ENCODE peak calls at places on chromosomes 7 and 10, in seven cellular contexts. V is lower lobe of right lung, N is uterus, W is dorsolateral prefrontal cortex, X is AG04450, Y is HFF-Myc, P is spleen. A is an unnamed sample.

GRCh38 chr7:158734861-158735260 is 30.3 kb upstream of the NCAPG2 start:
- DNase-seq in N (no peak), X (no peak), V (no peak), W (no peak), P (no peak), Y (no peak), A (no peak)

GRCh38 chr7:157389951-157390730 is 53.3 kb downstream of the DNAJB6 start:
- DNase-seq in X (no peak), Y (no peak), V (peak), N (no peak), P (peak), W (no peak), A (no peak)

GRCh38 chr7:828793-829561 is 3.3 kb upstream of the SUN1 start:
- DNase-seq in W (no peak), Y (no peak), V (no peak), N (no peak), X (no peak), P (no peak), A (no peak)

GRCh38 chr7:49791089-49791741 is 17.8 kb downstream of the VWC2 start:
- DNase-seq in N (no peak), P (no peak), Y (no peak), V (no peak), W (no peak), X (no peak), A (no peak)

GRCh38 chr7:129845178-129845971 is 107.4 kb downstream of the UBE2H start:
- DNase-seq in V (no peak), Y (peak), N (no peak), P (no peak), X (no peak), W (no peak), A (no peak)

GRCh38 chr7:1663857-1664651 is 6.0 kb upstream of the ELFN1 start:
- DNase-seq in X (no peak), W (peak), P (peak), V (peak), Y (no peak), N (peak), A (no peak)

GRCh38 chr10:60425392-60426110 is 35.9 kb upstream of the ANK3 start:
- DNase-seq in W (no peak), X (no peak), P (no peak), V (no peak), Y (no peak), N (no peak), A (no peak)

GRCh38 chr7:291302-292092 is 1.5 kb downstream of the FOXL3 start:
- DNase-seq in X (no peak), Y (no peak), V (peak), W (no peak), N (no peak), P (peak), A (peak)

GRCh38 chr7:131486346-131486745 is 70.1 kb downstream of the PODXL start:
- DNase-seq in X (no peak), Y (no peak), N (no peak), W (no peak), P (no peak), V (no peak), A (no peak)

GRCh38 chr10:29344073-29344820 is 55.4 kb downstream of the LYZL1 start:
- DNase-seq in Y (no peak), P (no peak), V (no peak), X (no peak), N (no peak), W (no peak), A (no peak)

GRCh38 chr10:27330074-27330473 is 89.5 kb upstream of the ACBD5 start:
- DNase-seq in Y (no peak), W (no peak), N (no peak), P (no peak), V (no peak), X (no peak), A (no peak)

GRCh38 chr7:132386249-132386681 is 190.0 kb downstream of the PLXNA4 start:
- DNase-seq in V (peak), P (peak), N (peak), W (no peak), Y (no peak), X (no peak), A (no peak)

GRCh38 chr10:112953760-112954159 is 3.7 kb downstream of the TCF7L2 start:
- DNase-seq in N (no peak), X (no peak), P (no peak), V (no peak), Y (no peak), W (no peak), A (no peak)

GRCh38 chr10:97882142-97883091 is 32.8 kb downstream of the GOLGA7B start:
- DNase-seq in P (peak), N (no peak), W (no peak), X (no peak), V (no peak), Y (no peak), A (peak)

GRCh38 chr7:151699147-151699546 is 177.8 kb downstream of the PRKAG2 start:
- DNase-seq in V (no peak), N (no peak), Y (no peak), X (peak), W (no peak), P (no peak), A (no peak)

GRCh38 chr7:139667377-139667776 is 110.4 kb downstream of the HIPK2 start:
- DNase-seq in P (no peak), Y (no peak), N (no peak), W (no peak), V (no peak), X (no peak), A (no peak)

GRCh38 chr7:121570365-121570764 is 174.3 kb upstream of the FAM3C start:
- DNase-seq in V (no peak), P (no peak), X (no peak), W (no peak), Y (no peak), N (no peak), A (no peak)

GRCh38 chr7:140041626-140042385 is 20.9 kb downstream of the PARP12 start:
- DNase-seq in V (no peak), Y (no peak), W (no peak), X (no peak), N (no peak), P (no peak), A (no peak)

GRCh38 chr10:98589691-98590090 is 143.0 kb upstream of the HPS1 start:
- DNase-seq in X (no peak), Y (no peak), N (no peak), P (no peak), V (no peak), W (no peak), A (no peak)

GRCh38 chr7:9900339-9900738 is 1073.3 kb upstream of the PHF14 start:
- DNase-seq in P (no peak), N (no peak), Y (no peak), V (no peak), W (no peak), X (no peak), A (no peak)

GRCh38 chr10:77873558-77874380 is 52.8 kb downstream of the DLG5 start:
- DNase-seq in N (peak), Y (peak), P (peak), W (no peak), X (no peak), V (no peak), A (peak)

GRCh38 chr7:146235210-146235609 is 118.6 kb downstream of the CNTNAP2 start:
- DNase-seq in N (no peak), P (no peak), W (no peak), Y (no peak), X (no peak), V (no peak), A (no peak)

GRCh38 chr7:143909863-143910262 is 7.9 kb upstream of the TCAF1 start:
- DNase-seq in Y (no peak), W (no peak), X (no peak), N (no peak), V (no peak), P (no peak), A (no peak)

GRCh38 chr10:69465457-69466157 is 14.3 kb downstream of the TSPAN15 start:
- DNase-seq in X (no peak), W (no peak), V (no peak), P (peak), N (no peak), Y (no peak), A (no peak)

GRCh38 chr10:110226555-110226925 is 19.1 kb downstream of the MXI1 start:
- DNase-seq in X (peak), W (peak), N (peak), V (peak), Y (peak), P (no peak), A (no peak)
- H3K4me3 ChIP-seq in X (peak), W (peak), N (peak), V (peak), Y (peak), P (peak), A (peak)

DNA sequence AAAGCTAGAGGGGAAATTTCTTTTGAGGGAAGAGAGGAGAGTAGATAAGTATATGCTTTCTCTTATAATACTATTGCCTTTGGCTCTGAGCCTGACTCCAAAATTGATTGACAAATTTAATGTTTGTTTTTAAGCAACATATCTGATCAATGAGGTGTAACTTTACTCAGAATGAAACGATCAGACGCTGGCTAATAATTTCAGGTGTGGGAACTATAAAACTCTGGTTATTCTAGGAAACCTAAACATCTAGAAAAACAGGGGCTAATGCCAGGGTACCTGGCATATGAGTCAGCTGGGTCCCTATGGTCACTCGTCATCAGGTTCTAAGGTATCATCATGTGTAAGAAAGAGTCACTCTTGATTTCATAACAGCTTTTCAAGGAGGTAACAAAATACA is 139.7 kb downstream of the ATE1 start:
- DNase-seq in Y (no peak), W (no peak), X (no peak), N (no peak), P (no peak), V (no peak), A (no peak)
- H3K4me3 ChIP-seq in Y (no peak), W (no peak), X (no peak), N (no peak), P (no peak), V (no peak), A (no peak)

GRCh38 chr7:94154182-94154581 is 150.0 kb upstream of the BET1 start:
- DNase-seq in P (no peak), X (no peak), W (no peak), Y (no peak), N (no peak), V (no peak), A (no peak)

GRCh38 chr7:94149776-94150545 is 145.8 kb upstream of the BET1 start:
- DNase-seq in W (no peak), X (no peak), N (no peak), P (no peak), Y (no peak), V (no peak), A (no peak)

GRCh38 chr7:94154858-94155257 is 150.7 kb upstream of the BET1 start:
- DNase-seq in N (no peak), W (no peak), P (no peak), Y (no peak), X (no peak), V (no peak), A (no peak)
- H3K4me3 ChIP-seq in N (no peak), W (no peak), P (no peak), Y (no peak), X (no peak), V (no peak), A (no peak)

DNA sequence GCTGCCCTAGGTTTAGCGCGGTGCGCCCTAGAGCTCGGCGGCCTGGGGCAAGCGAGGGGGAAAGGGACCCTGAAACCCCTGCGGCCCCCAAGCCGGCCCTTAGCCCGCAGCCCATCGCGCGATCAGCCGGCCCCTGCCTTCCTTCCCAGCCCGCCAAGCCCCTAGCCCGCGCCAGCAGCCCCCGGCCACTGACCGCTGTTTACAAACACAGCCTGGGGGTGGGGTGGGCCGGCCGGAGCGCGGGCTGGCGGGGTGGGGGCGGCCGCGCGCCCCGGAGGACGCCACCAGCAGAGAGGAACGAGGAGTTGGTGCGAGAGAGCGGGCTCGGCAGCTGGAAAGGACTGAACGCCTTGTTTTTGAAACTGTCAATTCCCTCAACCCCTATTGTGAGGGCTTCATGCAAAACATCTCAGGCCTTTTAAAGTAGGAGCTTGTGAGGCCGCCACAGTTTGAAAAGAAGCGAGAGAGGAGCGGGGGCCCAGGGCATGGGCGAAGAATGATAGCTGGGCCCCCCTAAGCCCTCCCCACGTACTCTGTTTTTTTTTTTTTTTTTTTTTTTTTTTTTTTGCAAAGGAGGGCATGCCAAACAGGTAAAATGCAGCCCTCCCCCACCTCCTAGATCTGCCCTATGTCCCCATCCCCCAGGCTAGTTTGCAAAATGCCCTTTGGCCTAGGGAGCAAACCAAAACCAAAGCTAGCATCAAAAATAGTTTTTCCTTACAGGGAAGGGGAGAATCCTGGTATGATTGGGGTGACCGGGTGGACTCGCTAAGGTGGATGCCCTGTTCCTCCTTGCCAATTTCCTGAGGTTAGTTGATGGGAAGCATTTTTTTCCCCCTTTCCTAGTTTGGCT is 15.0 kb downstream of the SKIDA1 start:
- DNase-seq in Y (no peak), V (no peak), P (no peak), X (no peak), W (no peak), N (no peak), A (no peak)
- H3K4me3 ChIP-seq in Y (peak), V (peak), P (peak), X (peak), W (peak), N (peak), A (peak)

DNA sequence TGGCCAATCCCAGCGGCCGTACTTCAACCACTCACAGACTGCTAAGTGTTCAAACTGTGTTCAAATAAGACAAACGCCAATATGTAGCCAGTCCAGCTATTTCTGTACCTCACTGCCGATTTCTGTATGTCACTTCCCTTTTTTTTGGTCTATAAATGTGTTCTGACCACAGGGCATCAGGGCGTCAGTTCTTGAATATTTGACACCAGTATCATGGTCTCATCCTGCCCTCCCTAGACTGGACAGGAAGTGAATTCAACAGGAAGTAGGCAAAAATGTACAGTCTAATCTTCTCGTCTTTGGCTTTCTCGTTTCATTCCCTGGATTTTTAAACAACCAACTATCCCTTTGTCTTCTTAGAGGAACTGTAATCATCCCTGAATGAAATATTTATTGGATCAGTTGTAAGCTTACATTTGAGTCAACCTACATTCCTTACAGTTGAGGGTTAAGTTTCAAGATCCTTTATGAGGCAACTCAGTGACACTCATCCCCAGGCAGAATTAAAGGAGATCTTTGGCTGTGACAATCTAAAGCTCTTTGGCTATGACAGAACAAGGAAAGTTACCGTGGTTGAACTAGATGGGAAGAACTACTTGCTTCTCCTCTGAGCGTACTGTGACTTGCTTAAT is 232.7 kb downstream of the NSUN6 start:
- DNase-seq in N (no peak), V (no peak), P (no peak), W (no peak), X (peak), Y (no peak), A (no peak)
- H3K4me3 ChIP-seq in N (no peak), V (no peak), P (no peak), W (no peak), X (no peak), Y (no peak), A (no peak)

GRCh38 chr7:45031829-45032228 is 31.8 kb downstream of the CCM2 start:
- DNase-seq in W (no peak), P (no peak), Y (no peak), X (no peak), N (no peak), V (no peak), A (no peak)
- H3K4me3 ChIP-seq in W (no peak), P (no peak), Y (no peak), X (no peak), N (no peak), V (no peak), A (no peak)

GRCh38 chr7:93921607-93922446 is at the start of gene GNG11:
- DNase-seq in X (no peak), V (peak), Y (no peak), P (peak), W (peak), N (peak), A (no peak)

GRCh38 chr7:93920496-93921189 is 892 bp upstream of the GNG11 start:
- DNase-seq in W (no peak), P (no peak), N (no peak), V (no peak), Y (no peak), X (no peak), A (no peak)

GRCh38 chr7:93923291-93923690 is 1.8 kb downstream of the GNG11 start:
- DNase-seq in X (no peak), Y (no peak), P (no peak), V (no peak), N (no peak), W (no peak), A (no peak)

GRCh38 chr7:93923946-93924345 is 2.4 kb downstream of the GNG11 start:
- DNase-seq in P (no peak), V (no peak), Y (no peak), N (no peak), X (no peak), W (no peak), A (no peak)

DNA sequence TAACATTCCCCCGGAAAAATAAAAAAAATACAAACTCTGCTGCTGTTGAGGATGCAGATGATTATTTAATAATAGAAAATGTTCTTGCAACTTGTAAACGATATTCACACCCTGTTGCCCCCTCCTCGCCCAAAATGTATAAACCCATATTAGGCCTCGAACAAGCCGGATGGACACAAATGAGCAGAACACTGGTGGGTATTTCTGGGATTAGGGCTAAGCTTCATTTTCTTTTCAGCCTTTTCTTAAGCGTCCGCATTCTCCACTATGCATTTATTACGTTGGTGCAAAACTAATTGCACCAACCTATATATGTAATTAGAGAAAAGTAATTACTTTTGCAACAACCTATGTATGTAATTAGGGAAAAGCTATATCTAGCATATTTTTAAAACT is 347 bp upstream of the GNG11 start:
- DNase-seq in W (no peak), Y (no peak), N (no peak), V (no peak), P (no peak), X (no peak), A (no peak)
- H3K4me3 ChIP-seq in W (peak), Y (peak), N (peak), V (peak), P (peak), X (peak), A (peak)